ENCODE peak calls at places on chromosome 2, in four cellular contexts. A is T-helper 22 cell, Y is glutamatergic neuron, S is dorsolateral prefrontal cortex. W is an unnamed sample.
A peak's percentile ranks its signal among the peaks of the same experiment; 100 is the strongest.

GRCh38 chr2:215506604-215506990 is 70.7 kb upstream of the FN1 start:
- DNase-seq in Y (no peak), A (no peak), S (no peak), W (no peak)

GRCh38 chr2:111912547-111912946 is 14.1 kb downstream of the MERTK start:
- DNase-seq in A (no peak), Y (no peak), S (no peak), W (no peak)

GRCh38 chr2:161681043-161681442 is 56.8 kb downstream of the SLC4A10 start:
- DNase-seq in A (no peak), S (peak; percentile 14), Y (no peak), W (no peak)

GRCh38 chr2:155866477-155866876 is 466.0 kb downstream of the NR4A2 start:
- DNase-seq in A (no peak), Y (no peak), S (no peak), W (no peak)

GRCh38 chr2:38039511-38039910 is 36.4 kb downstream of the CYP1B1 start:
- DNase-seq in A (no peak), Y (no peak), S (no peak), W (no peak)

GRCh38 chr2:109069430-109070194 is 59.4 kb upstream of the SH3RF3 start:
- DNase-seq in Y (peak; percentile 63), S (no peak), A (no peak), W (peak; percentile 35)

GRCh38 chr2:27980242-27980641 is 89.7 kb downstream of the BABAM2 start:
- DNase-seq in Y (no peak), A (no peak), S (no peak), W (no peak)

GRCh38 chr2:121293450-121294325 is 8.7 kb upstream of the TFCP2L1 start:
- DNase-seq in Y (no peak), A (no peak), S (no peak), W (no peak)

GRCh38 chr2:99819766-99820165 is 322.6 kb downstream of the AFF3 start:
- DNase-seq in Y (no peak), S (no peak), A (no peak), W (no peak)

GRCh38 chr2:25885933-25886332 is 7.6 kb upstream of the ASXL2 start:
- DNase-seq in S (no peak), Y (no peak), A (no peak), W (no peak)

GRCh38 chr2:15719566-15720313 is 128.1 kb downstream of the DDX1 start:
- DNase-seq in S (no peak), Y (no peak), A (no peak), W (no peak)